ENCODE peak calls at places on chromosomes 11 and 22, in ten cellular contexts. One of them, this sample, is unnamed.

GRCh38 chr11:2898366-2899079 is 12.9 kb upstream of the CDKN1C start:
- DNase-seq in hepatocyte: peak; percentile 46
- DNase-seq in KG1: no peak
- DNase-seq in NCI-H2081: no peak
- DNase-seq in amygdala: no peak
- DNase-seq in cardiac muscle cell: peak; percentile 94
- DNase-seq in stimulated activated CD4-positive, alpha-beta T cell treated with anti-CD3 and anti-CD28 coated beads, Interleukin-12 subunit alpha, Interleukin-12 subunit beta, amount 100 ng/mL, for 24 hours: no peak
- DNase-seq in fibroblast of mammary gland: peak; percentile 91
- DNase-seq in SW 1271: peak; percentile 61
- DNase-seq in body of pancreas: no peak
- DNase-seq in this sample: no peak

GRCh38 chr11:125167954-125168821 is 3.6 kb downstream of the PKNOX2 start:
- DNase-seq in hepatocyte: peak; percentile 31
- DNase-seq in KG1: no peak
- DNase-seq in NCI-H2081: no peak
- DNase-seq in amygdala: no peak
- DNase-seq in cardiac muscle cell: peak; percentile 58
- DNase-seq in stimulated activated CD4-positive, alpha-beta T cell treated with anti-CD3 and anti-CD28 coated beads, Interleukin-12 subunit alpha, Interleukin-12 subunit beta, amount 100 ng/mL, for 24 hours: no peak
- DNase-seq in fibroblast of mammary gland: peak; percentile 68
- DNase-seq in SW 1271: no peak
- DNase-seq in body of pancreas: peak; percentile 70
- DNase-seq in this sample: no peak

GRCh38 chr11:1948389-1948788 is 1.3 kb downstream of the MRPL23 start:
- DNase-seq in hepatocyte: no peak
- DNase-seq in KG1: no peak
- DNase-seq in NCI-H2081: no peak
- DNase-seq in amygdala: no peak
- DNase-seq in cardiac muscle cell: no peak
- DNase-seq in stimulated activated CD4-positive, alpha-beta T cell treated with anti-CD3 and anti-CD28 coated beads, Interleukin-12 subunit alpha, Interleukin-12 subunit beta, amount 100 ng/mL, for 24 hours: no peak
- DNase-seq in fibroblast of mammary gland: no peak
- DNase-seq in SW 1271: no peak
- DNase-seq in body of pancreas: peak; percentile 42
- DNase-seq in this sample: no peak

GRCh38 chr11:61120865-61121831 is 18.9 kb downstream of the CD5 start:
- DNase-seq in hepatocyte: peak; percentile 70
- DNase-seq in KG1: no peak
- DNase-seq in NCI-H2081: no peak
- DNase-seq in amygdala: no peak
- DNase-seq in cardiac muscle cell: peak; percentile 52
- DNase-seq in stimulated activated CD4-positive, alpha-beta T cell treated with anti-CD3 and anti-CD28 coated beads, Interleukin-12 subunit alpha, Interleukin-12 subunit beta, amount 100 ng/mL, for 24 hours: no peak
- DNase-seq in fibroblast of mammary gland: peak; percentile 12
- DNase-seq in SW 1271: no peak
- DNase-seq in body of pancreas: peak; percentile 59
- DNase-seq in this sample: peak; percentile 61

GRCh38 chr11:65471410-65471762 is 27.5 kb upstream of the MALAT1 start:
- DNase-seq in hepatocyte: peak; percentile 75
- DNase-seq in KG1: no peak
- DNase-seq in NCI-H2081: no peak
- DNase-seq in amygdala: peak; percentile 39
- DNase-seq in cardiac muscle cell: peak; percentile 87
- DNase-seq in stimulated activated CD4-positive, alpha-beta T cell treated with anti-CD3 and anti-CD28 coated beads, Interleukin-12 subunit alpha, Interleukin-12 subunit beta, amount 100 ng/mL, for 24 hours: no peak
- DNase-seq in fibroblast of mammary gland: peak; percentile 86
- DNase-seq in SW 1271: peak; percentile 43
- DNase-seq in body of pancreas: peak; percentile 81
- DNase-seq in this sample: peak; percentile 91

GRCh38 chr22:47213571-47214230 is 451.3 kb downstream of the TBC1D22A start:
- DNase-seq in hepatocyte: no peak
- DNase-seq in KG1: peak; percentile 5
- DNase-seq in NCI-H2081: no peak
- DNase-seq in amygdala: no peak
- DNase-seq in cardiac muscle cell: peak; percentile 16
- DNase-seq in stimulated activated CD4-positive, alpha-beta T cell treated with anti-CD3 and anti-CD28 coated beads, Interleukin-12 subunit alpha, Interleukin-12 subunit beta, amount 100 ng/mL, for 24 hours: peak; percentile 49
- DNase-seq in fibroblast of mammary gland: peak; percentile 5
- DNase-seq in SW 1271: no peak
- DNase-seq in body of pancreas: no peak
- DNase-seq in this sample: no peak

GRCh38 chr11:68583047-68583446 is 101.3 kb upstream of the GAL start:
- DNase-seq in hepatocyte: no peak
- DNase-seq in KG1: no peak
- DNase-seq in NCI-H2081: no peak
- DNase-seq in amygdala: no peak
- DNase-seq in cardiac muscle cell: peak; percentile 45
- DNase-seq in stimulated activated CD4-positive, alpha-beta T cell treated with anti-CD3 and anti-CD28 coated beads, Interleukin-12 subunit alpha, Interleukin-12 subunit beta, amount 100 ng/mL, for 24 hours: no peak
- DNase-seq in fibroblast of mammary gland: peak; percentile 57
- DNase-seq in SW 1271: no peak
- DNase-seq in body of pancreas: no peak
- DNase-seq in this sample: no peak

GRCh38 chr11:73389902-73390301 is 13.7 kb downstream of the RELT start:
- DNase-seq in hepatocyte: no peak
- DNase-seq in KG1: no peak
- DNase-seq in NCI-H2081: no peak
- DNase-seq in amygdala: no peak
- DNase-seq in cardiac muscle cell: no peak
- DNase-seq in stimulated activated CD4-positive, alpha-beta T cell treated with anti-CD3 and anti-CD28 coated beads, Interleukin-12 subunit alpha, Interleukin-12 subunit beta, amount 100 ng/mL, for 24 hours: no peak
- DNase-seq in fibroblast of mammary gland: no peak
- DNase-seq in SW 1271: no peak
- DNase-seq in body of pancreas: no peak
- DNase-seq in this sample: peak; percentile 17

GRCh38 chr22:40265783-40266182 is 80.5 kb upstream of the ADSL start:
- DNase-seq in hepatocyte: no peak
- DNase-seq in KG1: no peak
- DNase-seq in NCI-H2081: no peak
- DNase-seq in amygdala: no peak
- DNase-seq in cardiac muscle cell: no peak
- DNase-seq in stimulated activated CD4-positive, alpha-beta T cell treated with anti-CD3 and anti-CD28 coated beads, Interleukin-12 subunit alpha, Interleukin-12 subunit beta, amount 100 ng/mL, for 24 hours: no peak
- DNase-seq in fibroblast of mammary gland: no peak
- DNase-seq in SW 1271: no peak
- DNase-seq in body of pancreas: no peak
- DNase-seq in this sample: no peak

This sample was measured in aorta.